ENCODE peak calls at places on chromosomes 4 and X, in five cellular contexts. Y is NCI-H345, P is IMR-90, B is left lung, E is COR-L47. V is an unnamed sample.

GRCh38 chrX:14948701-14949100 is 75.5 kb downstream of the MOSPD2 start:
- DNase-seq in Y (no peak), P (no peak), B (no peak), E (no peak), V (no peak)

GRCh38 chr4:7646384-7647061 is 211.8 kb upstream of the PSAPL1 start:
- DNase-seq in Y (no peak), P (peak; percentile 14), B (peak; percentile 52), E (no peak), V (peak; percentile 11)

GRCh38 chr4:100900134-100900533 is 382.3 kb upstream of the EMCN start:
- DNase-seq in Y (no peak), P (no peak), B (peak; percentile 40), E (no peak), V (no peak)

GRCh38 chr4:88646528-88647280 is 50.9 kb downstream of the NAP1L5 start:
- DNase-seq in Y (no peak), P (no peak), B (no peak), E (no peak), V (no peak)

GRCh38 chr4:138182838-138183426 is 59.2 kb downstream of the SLC7A11 start:
- DNase-seq in Y (peak; percentile 32), P (peak; percentile 72), B (no peak), E (peak; percentile 50), V (peak; percentile 82)

GRCh38 chr4:127505203-127505602 is 127.6 kb upstream of the INTU start:
- DNase-seq in Y (no peak), P (peak; percentile 84), B (no peak), E (peak; percentile 40), V (peak; percentile 88)

GRCh38 chrX:44816369-44816768 is 27.5 kb upstream of the DUSP21 start:
- DNase-seq in Y (no peak), P (no peak), B (no peak), E (no peak), V (no peak)

GRCh38 chr4:178814908-178815307 is 1372.7 kb upstream of the AGA start:
- DNase-seq in Y (no peak), P (no peak), B (no peak), E (no peak), V (no peak)

GRCh38 chr4:88908003-88908402 is 149.0 kb downstream of the FAM13A start:
- DNase-seq in Y (no peak), P (peak; percentile 58), B (no peak), E (no peak), V (peak; percentile 34)

GRCh38 chrX:85244411-85245210 is 820 bp downstream of the ZNF711 start:
- DNase-seq in Y (peak; percentile 39), P (peak; percentile 7), B (no peak), E (peak; percentile 31), V (peak; percentile 11)

GRCh38 chr4:2290488-2290887 is 28.6 kb upstream of the MXD4 start:
- DNase-seq in Y (no peak), P (no peak), B (peak; percentile 53), E (no peak), V (no peak)

GRCh38 chr4:16537926-16538325 is 311.7 kb upstream of the TAPT1 start:
- DNase-seq in Y (no peak), P (no peak), B (no peak), E (no peak), V (no peak)

GRCh38 chrX:131059231-131059630 is 1.1 kb downstream of the ARHGAP36 start:
- DNase-seq in Y (no peak), P (no peak), B (no peak), E (no peak), V (no peak)